ENCODE peak calls at places on chromosomes 2 and 18, in six cellular contexts. U is HepG2, F is NT2/D1, Z is K562, Y is GM12878, Q is H1. I is an unnamed sample. For H3K4me1, the result is how much of the 10 kb centered on the place peaks cover.

GRCh38 chr2:102055346-102055975 is 63.7 kb downstream of the IL1R2 start:
- DNase-seq in U (no peak), F (no peak), Z (no peak), Y (no peak), Q (no peak), I (no peak)

GRCh38 chr18:2570772-2571199 is 519 bp downstream of the METTL4 start:
- DNase-seq in U (peak), F (no peak), Z (peak), Y (peak), Q (peak), I (peak)

GRCh38 chr2:74863802-74864248 is 29.9 kb downstream of the HK2 start:
- DNase-seq in U (no peak), F (no peak), Z (no peak), Y (no peak), Q (no peak), I (no peak)

GRCh38 chr2:219116776-219117646 is 43.6 kb downstream of the NHEJ1 start:
- DNase-seq in U (peak), F (no peak), Z (no peak), Y (no peak), Q (no peak), I (no peak)

GRCh38 chr2:239896075-239896474 is 129.1 kb downstream of the NDUFA10 start:
- DNase-seq in U (no peak), F (peak), Z (no peak), Y (no peak), Q (no peak), I (no peak)

GRCh38 chr18:26863122-26863879 is 2.2 kb downstream of the AQP4 start:
- DNase-seq in U (no peak), F (no peak), Z (no peak), Y (no peak), Q (peak), I (no peak)

GRCh38 chr2:233059797-233060499 is at the start of gene INPP5D:
- DNase-seq in U (peak), F (no peak), Z (peak), Y (no peak), Q (no peak), I (no peak)

GRCh38 chr2:28276076-28276618 is 116.5 kb upstream of the FOSL2 start:
- DNase-seq in U (no peak), F (no peak), Z (peak), Y (peak), Q (no peak), I (peak)

GRCh38 chr2:200239216-200239615 is 67.3 kb upstream of the SPATS2L start:
- DNase-seq in U (no peak), F (peak), Z (no peak), Y (no peak), Q (no peak), I (no peak)

GRCh38 chr2:241833938-241834852 is 24.5 kb downstream of the PDCD1 start:
- DNase-seq in U (no peak), F (no peak), Z (no peak), Y (no peak), Q (no peak), I (no peak)

GRCh38 chr2:12057436-12058166 is 311.2 kb downstream of the LPIN1 start:
- DNase-seq in U (no peak), F (peak), Z (no peak), Y (peak), Q (no peak), I (no peak)

GRCh38 chr2:237456200-237456731 is 30.8 kb upstream of the MLPH start:
- DNase-seq in U (no peak), F (no peak), Z (no peak), Y (no peak), Q (no peak), I (no peak)

GRCh38 chr2:201260302-201260800 is at the start of gene CASP8:
- DNase-seq in U (peak), F (no peak), Z (no peak), Y (no peak), Q (no peak), I (no peak)

GRCh38 chr2:197269173-197269572 is 41.4 kb downstream of the ANKRD44 start:
- DNase-seq in U (no peak), F (no peak), Z (no peak), Y (no peak), Q (no peak), I (no peak)

GRCh38 chr2:197263077-197263476 is 47.5 kb downstream of the ANKRD44 start:
- DNase-seq in U (no peak), F (no peak), Z (no peak), Y (no peak), Q (no peak), I (no peak)

GRCh38 chr2:197264332-197264731 is 46.2 kb downstream of the ANKRD44 start:
- DNase-seq in U (no peak), F (no peak), Z (no peak), Y (no peak), Q (no peak), I (no peak)

GRCh38 chr2:197266477-197266876 is 44.1 kb downstream of the ANKRD44 start:
- DNase-seq in U (no peak), F (no peak), Z (no peak), Y (no peak), Q (no peak), I (no peak)

GRCh38 chr2:197265931-197266330 is 44.6 kb downstream of the ANKRD44 start:
- DNase-seq in U (no peak), F (no peak), Z (no peak), Y (no peak), Q (no peak), I (no peak)
- H3K4me1 ChIP-seq in U (under half), F (under half), Z (under half), Y (half or more), Q (under half), I (under half)

DNA sequence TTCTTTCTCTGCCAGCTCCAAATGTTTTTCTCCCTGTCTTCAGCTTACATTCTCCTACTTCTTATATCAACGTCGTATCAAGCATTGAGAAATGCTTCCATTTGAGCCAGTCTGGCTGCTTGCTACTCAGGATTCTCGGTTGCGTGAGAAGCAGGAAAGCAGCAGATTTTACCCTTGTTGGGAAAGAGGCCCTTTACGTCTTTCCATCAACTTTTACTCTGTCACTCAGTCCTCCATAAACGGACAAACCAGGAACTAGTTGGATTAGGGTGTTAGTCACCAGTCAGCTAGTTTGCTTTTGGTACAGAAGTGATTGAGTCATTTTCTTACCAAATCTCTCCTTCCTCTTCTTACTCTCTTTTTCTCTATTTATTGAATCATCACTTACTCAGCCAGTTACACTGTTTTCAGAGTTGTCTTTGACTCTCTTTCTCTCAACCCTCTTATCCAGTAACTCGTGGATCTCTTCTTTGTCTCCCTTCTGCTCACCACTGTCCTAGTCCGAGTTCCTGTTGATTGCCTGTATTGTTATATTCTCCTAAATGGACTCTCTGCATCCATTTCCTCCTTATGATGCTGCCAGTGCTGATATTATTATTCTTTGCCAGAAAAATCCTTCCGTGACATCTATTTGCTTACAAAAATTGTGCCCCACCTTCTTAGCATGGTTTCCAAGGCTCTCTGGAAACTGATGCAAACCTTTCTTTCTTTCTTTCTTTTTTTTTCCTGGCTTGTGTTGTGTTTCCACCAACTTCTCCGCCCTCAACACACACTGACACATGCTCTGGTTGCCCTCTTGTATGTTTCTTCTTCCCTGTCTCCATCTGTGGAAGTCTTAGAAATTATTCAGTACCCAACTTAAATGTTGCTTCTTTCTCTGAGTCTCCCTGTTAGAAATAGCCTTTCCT is 61.5 kb downstream of the VRK2 start:
- DNase-seq in U (no peak), F (no peak), Z (no peak), Y (no peak), Q (no peak), I (peak)
- H3K9ac ChIP-seq in U (no peak), F (no peak), Z (no peak), Y (no peak), Q (no peak), I (peak)

DNA sequence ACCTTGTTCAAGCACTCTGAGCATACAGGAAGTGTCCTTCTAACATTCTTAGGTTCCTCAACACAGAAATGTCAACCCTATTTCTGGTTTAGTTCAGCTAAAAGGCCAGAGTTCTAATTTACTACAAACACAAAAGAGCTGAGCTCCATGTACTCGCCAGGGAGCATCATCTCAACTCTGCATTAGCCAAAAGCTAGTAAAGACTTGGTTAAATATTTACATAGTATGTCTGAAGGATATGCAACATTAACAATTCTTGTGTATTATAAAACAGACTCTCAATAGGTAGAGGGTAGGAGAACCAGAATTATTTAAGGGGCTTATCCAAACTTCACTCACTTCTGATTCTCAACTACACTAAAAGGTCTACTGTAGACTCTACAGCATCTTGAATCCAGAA is 154.6 kb downstream of the THADA start:
- DNase-seq in U (no peak), F (no peak), Z (no peak), Y (no peak), Q (no peak), I (no peak)
- TF ChIP-seq ZNF274 in U (no peak), F (no peak), Z (no peak), Y (no peak), Q (no peak), I (no peak)

GRCh38 chr18:75201273-75201898 is 7.6 kb downstream of the PTGR3 start:
- DNase-seq in U (no peak), F (no peak), Z (no peak), Y (no peak), Q (no peak), I (no peak)
- H3K4me1 ChIP-seq in U (under half), F (under half), Z (under half), Y (under half), Q (under half), I (under half)

GRCh38 chr2:46982356-46983064 is 66.9 kb upstream of the MCFD2 start:
- DNase-seq in U (no peak), F (no peak), Z (no peak), Y (no peak), Q (no peak), I (no peak)
- H3K9ac ChIP-seq in U (no peak), F (no peak), Z (no peak), Y (peak), Q (no peak), I (no peak)

GRCh38 chr2:140200307-140200706 is 1420.1 kb upstream of the NXPH2 start:
- DNase-seq in U (no peak), F (no peak), Z (no peak), Y (no peak), Q (no peak), I (no peak)

GRCh38 chr2:140203347-140203746 is 1423.2 kb upstream of the NXPH2 start:
- DNase-seq in U (no peak), F (no peak), Z (no peak), Y (no peak), Q (no peak), I (no peak)

GRCh38 chr2:140200764-140201163 is 1420.6 kb upstream of the NXPH2 start:
- DNase-seq in U (no peak), F (no peak), Z (no peak), Y (no peak), Q (no peak), I (no peak)

GRCh38 chr2:140201572-140201971 is 1421.4 kb upstream of the NXPH2 start:
- DNase-seq in U (no peak), F (no peak), Z (no peak), Y (no peak), Q (no peak), I (no peak)

GRCh38 chr2:140199312-140199711 is 1419.1 kb upstream of the NXPH2 start:
- DNase-seq in U (no peak), F (no peak), Z (no peak), Y (no peak), Q (no peak), I (no peak)
- TF ChIP-seq ZNF274 in U (no peak), F (no peak), Z (no peak), Y (no peak), Q (no peak), I (no peak)

GRCh38 chr2:197163755-197164753 is 146.5 kb downstream of the ANKRD44 start:
- DNase-seq in U (no peak), F (no peak), Z (no peak), Y (no peak), Q (peak), I (no peak)
- H3K4me1 ChIP-seq in U (under half), F (under half), Z (under half), Y (under half), Q (under half), I (under half)

DNA sequence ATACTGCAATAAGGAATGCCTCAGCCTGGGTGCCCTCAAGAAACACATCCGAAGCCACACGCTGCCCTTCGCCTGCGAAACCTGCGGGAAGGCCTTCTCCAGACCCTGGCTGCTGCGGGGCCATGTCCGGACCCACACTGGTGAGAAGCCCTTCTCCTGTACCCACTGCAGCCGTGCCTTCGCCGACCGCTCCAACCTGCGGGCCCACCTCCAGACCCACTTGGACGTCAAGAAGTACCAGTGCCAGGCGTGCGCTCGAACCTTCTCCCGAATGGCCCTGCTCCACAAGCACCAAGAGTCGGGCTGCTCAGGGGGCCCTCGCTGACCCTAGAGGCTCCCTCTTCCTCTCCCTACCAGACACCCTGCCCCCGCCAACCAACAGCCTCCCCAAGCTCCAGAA is 37.6 kb downstream of the UNC80 start:
- DNase-seq in U (no peak), F (no peak), Z (no peak), Y (no peak), Q (no peak), I (no peak)
- H3K9ac ChIP-seq in U (no peak), F (no peak), Z (no peak), Y (no peak), Q (no peak), I (no peak)

GRCh38 chr2:10812362-10813084 is at the start of gene PDIA6:
- DNase-seq in U (peak), F (peak), Z (peak), Y (peak), Q (peak), I (peak)
- TF ChIP-seq ZNF274 in U (no peak), F (no peak), Z (no peak), Y (no peak), Q (no peak), I (no peak)

GRCh38 chr2:167771628-167772027 is 475.8 kb downstream of the STK39 start:
- DNase-seq in U (no peak), F (no peak), Z (no peak), Y (no peak), Q (no peak), I (no peak)
- H3K4me1 ChIP-seq in U (under half), F (under half), Z (under half), Y (under half), Q (under half), I (under half)